ENCODE peak calls at places on chromosomes 16 and 17, in ten cellular contexts. One of them, this sample, is unnamed.

GRCh38 chr17:915416-916201 is 64.0 kb downstream of the NXN start:
- DNase-seq in RWPE1: no peak
- DNase-seq in AG04450: no peak
- DNase-seq in fibroblast of lung: peak
- DNase-seq in body of pancreas: no peak
- DNase-seq in CD8-positive, alpha-beta memory T cell: no peak
- DNase-seq in tibial nerve: no peak
- DNase-seq in esophagus squamous epithelium: no peak
- DNase-seq in uterus: peak
- DNase-seq in GM23338: peak
- DNase-seq in this sample: no peak

GRCh38 chr16:5428932-5429331 is 331.3 kb upstream of the EEF2KMT start:
- DNase-seq in AG04450: no peak
- DNase-seq in tibial nerve: no peak
- DNase-seq in RWPE1: no peak
- DNase-seq in esophagus squamous epithelium: no peak
- DNase-seq in body of pancreas: no peak
- DNase-seq in uterus: no peak
- DNase-seq in fibroblast of lung: peak
- DNase-seq in CD8-positive, alpha-beta memory T cell: no peak
- DNase-seq in GM23338: peak
- DNase-seq in this sample: no peak

GRCh38 chr17:71327376-71328059 is 793.3 kb upstream of the SOX9 start:
- DNase-seq in RWPE1: no peak
- DNase-seq in tibial nerve: no peak
- DNase-seq in AG04450: peak
- DNase-seq in fibroblast of lung: peak
- DNase-seq in body of pancreas: no peak
- DNase-seq in esophagus squamous epithelium: no peak
- DNase-seq in uterus: no peak
- DNase-seq in CD8-positive, alpha-beta memory T cell: no peak
- DNase-seq in GM23338: no peak
- DNase-seq in this sample: no peak

GRCh38 chr16:5867250-5867649 is 769.7 kb upstream of the EEF2KMT start:
- DNase-seq in AG04450: no peak
- DNase-seq in esophagus squamous epithelium: no peak
- DNase-seq in fibroblast of lung: no peak
- DNase-seq in body of pancreas: no peak
- DNase-seq in tibial nerve: no peak
- DNase-seq in GM23338: no peak
- DNase-seq in CD8-positive, alpha-beta memory T cell: no peak
- DNase-seq in uterus: no peak
- DNase-seq in RWPE1: no peak
- DNase-seq in this sample: no peak

GRCh38 chr17:15091825-15092224 is 173.3 kb downstream of the PMP22 start:
- DNase-seq in fibroblast of lung: no peak
- DNase-seq in body of pancreas: no peak
- DNase-seq in GM23338: peak
- DNase-seq in CD8-positive, alpha-beta memory T cell: no peak
- DNase-seq in tibial nerve: no peak
- DNase-seq in AG04450: no peak
- DNase-seq in esophagus squamous epithelium: no peak
- DNase-seq in RWPE1: peak
- DNase-seq in uterus: no peak
- DNase-seq in this sample: no peak

GRCh38 chr16:47375423-47375822 is 85.4 kb downstream of the ITFG1 start:
- DNase-seq in body of pancreas: no peak
- DNase-seq in RWPE1: no peak
- DNase-seq in CD8-positive, alpha-beta memory T cell: no peak
- DNase-seq in AG04450: no peak
- DNase-seq in tibial nerve: no peak
- DNase-seq in uterus: no peak
- DNase-seq in GM23338: no peak
- DNase-seq in fibroblast of lung: no peak
- DNase-seq in esophagus squamous epithelium: no peak
- DNase-seq in this sample: no peak

GRCh38 chr17:46841561-46842379 is 9.6 kb upstream of the WNT9B start:
- DNase-seq in AG04450: no peak
- DNase-seq in tibial nerve: no peak
- DNase-seq in uterus: no peak
- DNase-seq in GM23338: peak
- DNase-seq in RWPE1: no peak
- DNase-seq in esophagus squamous epithelium: no peak
- DNase-seq in body of pancreas: peak
- DNase-seq in CD8-positive, alpha-beta memory T cell: no peak
- DNase-seq in fibroblast of lung: no peak
- DNase-seq in this sample: no peak

GRCh38 chr16:24135624-24136296 is 120.4 kb upstream of the CACNG3 start:
- DNase-seq in body of pancreas: no peak
- DNase-seq in AG04450: no peak
- DNase-seq in CD8-positive, alpha-beta memory T cell: no peak
- DNase-seq in fibroblast of lung: no peak
- DNase-seq in RWPE1: no peak
- DNase-seq in tibial nerve: no peak
- DNase-seq in esophagus squamous epithelium: no peak
- DNase-seq in GM23338: peak
- DNase-seq in uterus: no peak
- DNase-seq in this sample: no peak

DNA sequence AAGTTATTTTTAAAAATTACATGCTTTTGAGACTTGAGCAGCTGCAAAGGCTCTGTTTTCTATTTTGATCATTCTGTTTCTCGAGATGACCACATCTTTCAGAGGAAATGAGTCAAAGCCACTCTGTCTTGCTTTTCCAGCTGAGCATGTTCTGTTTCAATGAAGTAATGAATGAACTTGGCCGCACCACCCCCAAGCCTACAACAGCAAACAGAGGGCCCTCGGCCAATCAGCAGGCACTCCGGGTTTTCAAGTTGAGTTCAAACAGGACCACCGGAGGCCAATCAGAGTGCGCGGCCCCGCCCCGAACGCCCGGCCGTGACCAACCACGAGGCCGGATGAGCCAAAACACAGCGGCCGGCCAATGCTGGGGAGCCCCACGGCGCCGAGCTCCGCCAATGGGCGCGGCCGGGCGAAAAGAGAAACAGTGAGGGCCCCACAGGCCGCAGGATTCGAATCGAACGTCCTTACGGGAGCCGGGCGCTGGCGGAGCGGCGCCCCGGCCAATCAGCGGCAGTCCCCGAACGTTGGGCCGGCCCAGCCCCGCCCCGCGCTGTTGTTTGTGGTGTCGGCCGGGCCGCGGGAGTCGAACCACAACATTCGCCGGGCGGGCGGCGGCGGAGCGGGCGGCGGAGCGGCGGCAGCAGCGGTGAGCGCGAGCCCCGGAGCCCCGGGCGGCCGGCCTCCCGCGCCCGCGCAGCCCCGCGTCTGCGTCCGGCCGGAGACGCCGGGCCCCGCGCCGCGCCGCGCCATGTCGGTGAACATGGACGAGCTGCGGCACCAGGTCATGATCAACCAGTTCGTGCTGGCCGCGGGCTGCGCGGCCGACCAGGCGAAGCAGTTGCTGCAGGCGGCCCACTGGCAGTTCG is at the start of gene UBALD2:
- DNase-seq in body of pancreas: peak
- DNase-seq in RWPE1: peak
- DNase-seq in tibial nerve: peak
- DNase-seq in GM23338: peak
- DNase-seq in AG04450: peak
- DNase-seq in esophagus squamous epithelium: peak
- DNase-seq in uterus: peak
- DNase-seq in fibroblast of lung: peak
- DNase-seq in CD8-positive, alpha-beta memory T cell: peak
- DNase-seq in this sample: peak
- H3K27ac ChIP-seq in body of pancreas: peak
- H3K27ac ChIP-seq in RWPE1: peak
- H3K27ac ChIP-seq in tibial nerve: peak
- H3K27ac ChIP-seq in GM23338: peak
- H3K27ac ChIP-seq in AG04450: peak
- H3K27ac ChIP-seq in esophagus squamous epithelium: peak
- H3K27ac ChIP-seq in uterus: peak
- H3K27ac ChIP-seq in fibroblast of lung: peak
- H3K27ac ChIP-seq in CD8-positive, alpha-beta memory T cell: peak
- H3K27ac ChIP-seq in this sample: peak

GRCh38 chr17:39694593-39694992 is 5.3 kb upstream of the ERBB2 start:
- DNase-seq in AG04450: no peak
- DNase-seq in uterus: no peak
- DNase-seq in tibial nerve: no peak
- DNase-seq in CD8-positive, alpha-beta memory T cell: no peak
- DNase-seq in RWPE1: no peak
- DNase-seq in esophagus squamous epithelium: no peak
- DNase-seq in body of pancreas: no peak
- DNase-seq in GM23338: no peak
- DNase-seq in fibroblast of lung: no peak
- DNase-seq in this sample: no peak
- H3K27ac ChIP-seq in AG04450: no peak
- H3K27ac ChIP-seq in uterus: no peak
- H3K27ac ChIP-seq in tibial nerve: peak
- H3K27ac ChIP-seq in CD8-positive, alpha-beta memory T cell: no peak
- H3K27ac ChIP-seq in RWPE1: no peak
- H3K27ac ChIP-seq in esophagus squamous epithelium: no peak
- H3K27ac ChIP-seq in body of pancreas: no peak
- H3K27ac ChIP-seq in GM23338: peak
- H3K27ac ChIP-seq in fibroblast of lung: no peak
- H3K27ac ChIP-seq in this sample: no peak

GRCh38 chr17:16313159-16314090 is 39.8 kb downstream of the CENPV start:
- DNase-seq in GM23338: no peak
- DNase-seq in CD8-positive, alpha-beta memory T cell: no peak
- DNase-seq in RWPE1: no peak
- DNase-seq in body of pancreas: no peak
- DNase-seq in AG04450: peak
- DNase-seq in fibroblast of lung: peak
- DNase-seq in tibial nerve: no peak
- DNase-seq in uterus: no peak
- DNase-seq in esophagus squamous epithelium: no peak
- DNase-seq in this sample: no peak
- H3K27ac ChIP-seq in GM23338: no peak
- H3K27ac ChIP-seq in CD8-positive, alpha-beta memory T cell: no peak
- H3K27ac ChIP-seq in RWPE1: no peak
- H3K27ac ChIP-seq in body of pancreas: no peak
- H3K27ac ChIP-seq in AG04450: peak
- H3K27ac ChIP-seq in fibroblast of lung: no peak
- H3K27ac ChIP-seq in tibial nerve: no peak
- H3K27ac ChIP-seq in uterus: no peak
- H3K27ac ChIP-seq in esophagus squamous epithelium: no peak
- H3K27ac ChIP-seq in this sample: no peak

DNA sequence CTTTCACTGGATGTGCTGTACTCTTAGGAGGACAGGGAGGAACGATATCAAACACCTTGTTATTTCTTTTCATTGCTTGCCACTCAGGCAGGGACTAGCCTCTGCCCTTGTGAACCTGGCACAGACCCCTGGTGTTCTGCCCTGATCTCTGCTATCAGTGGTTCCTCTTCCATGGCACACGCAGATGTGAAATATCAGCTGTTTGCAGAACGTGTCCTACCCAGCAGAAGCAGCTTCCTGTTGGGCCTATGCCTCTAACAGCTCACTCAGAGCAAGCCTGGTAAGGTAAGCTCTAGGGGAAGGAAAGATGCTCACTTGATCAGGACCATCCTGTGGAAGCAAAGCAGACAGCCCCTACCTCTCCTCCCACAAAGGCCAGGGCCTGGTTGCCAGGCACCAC is 41.1 kb upstream of the GFOD2 start:
- DNase-seq in uterus: no peak
- DNase-seq in GM23338: no peak
- DNase-seq in CD8-positive, alpha-beta memory T cell: no peak
- DNase-seq in fibroblast of lung: no peak
- DNase-seq in RWPE1: no peak
- DNase-seq in esophagus squamous epithelium: no peak
- DNase-seq in body of pancreas: no peak
- DNase-seq in tibial nerve: no peak
- DNase-seq in AG04450: no peak
- DNase-seq in this sample: no peak
- H3K27ac ChIP-seq in uterus: no peak
- H3K27ac ChIP-seq in GM23338: no peak
- H3K27ac ChIP-seq in CD8-positive, alpha-beta memory T cell: no peak
- H3K27ac ChIP-seq in fibroblast of lung: no peak
- H3K27ac ChIP-seq in RWPE1: peak
- H3K27ac ChIP-seq in esophagus squamous epithelium: no peak
- H3K27ac ChIP-seq in body of pancreas: no peak
- H3K27ac ChIP-seq in tibial nerve: no peak
- H3K27ac ChIP-seq in AG04450: no peak
- H3K27ac ChIP-seq in this sample: no peak

GRCh38 chr16:57138281-57138935 is 46.0 kb downstream of the CPNE2 start:
- DNase-seq in uterus: no peak
- DNase-seq in body of pancreas: no peak
- DNase-seq in esophagus squamous epithelium: no peak
- DNase-seq in AG04450: no peak
- DNase-seq in fibroblast of lung: no peak
- DNase-seq in RWPE1: no peak
- DNase-seq in GM23338: no peak
- DNase-seq in CD8-positive, alpha-beta memory T cell: no peak
- DNase-seq in tibial nerve: no peak
- DNase-seq in this sample: no peak

GRCh38 chr16:57134982-57135381 is 42.6 kb downstream of the CPNE2 start:
- DNase-seq in RWPE1: no peak
- DNase-seq in body of pancreas: no peak
- DNase-seq in AG04450: no peak
- DNase-seq in uterus: no peak
- DNase-seq in fibroblast of lung: no peak
- DNase-seq in CD8-positive, alpha-beta memory T cell: peak
- DNase-seq in GM23338: no peak
- DNase-seq in tibial nerve: no peak
- DNase-seq in esophagus squamous epithelium: no peak
- DNase-seq in this sample: no peak

GRCh38 chr16:57137566-57138273 is 45.3 kb downstream of the CPNE2 start:
- DNase-seq in GM23338: no peak
- DNase-seq in RWPE1: no peak
- DNase-seq in fibroblast of lung: no peak
- DNase-seq in body of pancreas: no peak
- DNase-seq in esophagus squamous epithelium: no peak
- DNase-seq in uterus: no peak
- DNase-seq in tibial nerve: no peak
- DNase-seq in AG04450: no peak
- DNase-seq in CD8-positive, alpha-beta memory T cell: no peak
- DNase-seq in this sample: no peak

GRCh38 chr16:57133911-57134310 is 41.5 kb downstream of the CPNE2 start:
- DNase-seq in body of pancreas: no peak
- DNase-seq in esophagus squamous epithelium: no peak
- DNase-seq in GM23338: no peak
- DNase-seq in uterus: no peak
- DNase-seq in fibroblast of lung: no peak
- DNase-seq in CD8-positive, alpha-beta memory T cell: no peak
- DNase-seq in AG04450: no peak
- DNase-seq in RWPE1: no peak
- DNase-seq in tibial nerve: no peak
- DNase-seq in this sample: no peak

GRCh38 chr16:57137043-57137442 is 44.7 kb downstream of the CPNE2 start:
- DNase-seq in esophagus squamous epithelium: no peak
- DNase-seq in body of pancreas: no peak
- DNase-seq in uterus: no peak
- DNase-seq in fibroblast of lung: no peak
- DNase-seq in GM23338: no peak
- DNase-seq in CD8-positive, alpha-beta memory T cell: no peak
- DNase-seq in AG04450: no peak
- DNase-seq in tibial nerve: no peak
- DNase-seq in RWPE1: no peak
- DNase-seq in this sample: no peak
- H3K27ac ChIP-seq in esophagus squamous epithelium: peak
- H3K27ac ChIP-seq in body of pancreas: no peak
- H3K27ac ChIP-seq in uterus: no peak
- H3K27ac ChIP-seq in fibroblast of lung: no peak
- H3K27ac ChIP-seq in GM23338: no peak
- H3K27ac ChIP-seq in CD8-positive, alpha-beta memory T cell: no peak
- H3K27ac ChIP-seq in AG04450: no peak
- H3K27ac ChIP-seq in tibial nerve: no peak
- H3K27ac ChIP-seq in RWPE1: peak
- H3K27ac ChIP-seq in this sample: peak

This sample was measured in caudate nucleus.